ENCODE peak calls at places on chromosomes 4 and X, in eight cellular contexts. One of them, this sample, is unnamed.

GRCh38 chr4:102504941-102505340 is 3.8 kb downstream of the NFKB1 start:
- DNase-seq in BE2C: no peak
- DNase-seq in H7: no peak
- DNase-seq in sciatic nerve: no peak
- DNase-seq in activated CD8-positive, alpha-beta T cell treated with anti-CD3 and anti-CD28 coated beads for 36 hours: no peak
- DNase-seq in foreskin keratinocyte: no peak
- DNase-seq in substantia nigra: no peak
- DNase-seq in amniotic stem cell: no peak
- DNase-seq in this sample: no peak

GRCh38 chr4:53767503-53767902 is 176.2 kb upstream of the LNX1 start:
- DNase-seq in BE2C: no peak
- DNase-seq in amniotic stem cell: no peak
- DNase-seq in sciatic nerve: no peak
- DNase-seq in foreskin keratinocyte: no peak
- DNase-seq in H7: no peak
- DNase-seq in activated CD8-positive, alpha-beta T cell treated with anti-CD3 and anti-CD28 coated beads for 36 hours: no peak
- DNase-seq in substantia nigra: no peak
- DNase-seq in this sample: no peak

GRCh38 chr4:2494992-2495391 is 26.1 kb downstream of the RNF4 start:
- DNase-seq in amniotic stem cell: no peak
- DNase-seq in BE2C: no peak
- DNase-seq in sciatic nerve: no peak
- DNase-seq in activated CD8-positive, alpha-beta T cell treated with anti-CD3 and anti-CD28 coated beads for 36 hours: no peak
- DNase-seq in substantia nigra: no peak
- DNase-seq in foreskin keratinocyte: no peak
- DNase-seq in H7: no peak
- DNase-seq in this sample: no peak

GRCh38 chrX:32530802-32531403 is 680.4 kb downstream of the DMD start:
- DNase-seq in BE2C: peak; percentile 4
- DNase-seq in foreskin keratinocyte: peak; percentile 3
- DNase-seq in H7: no peak
- DNase-seq in activated CD8-positive, alpha-beta T cell treated with anti-CD3 and anti-CD28 coated beads for 36 hours: peak; percentile 35
- DNase-seq in amniotic stem cell: peak; percentile 21
- DNase-seq in sciatic nerve: no peak
- DNase-seq in substantia nigra: no peak
- DNase-seq in this sample: no peak

GRCh38 chr4:52873861-52874343 is 11.8 kb downstream of the RASL11B start:
- DNase-seq in substantia nigra: no peak
- DNase-seq in amniotic stem cell: no peak
- DNase-seq in H7: peak; percentile 75
- DNase-seq in BE2C: no peak
- DNase-seq in sciatic nerve: no peak
- DNase-seq in foreskin keratinocyte: no peak
- DNase-seq in activated CD8-positive, alpha-beta T cell treated with anti-CD3 and anti-CD28 coated beads for 36 hours: no peak
- DNase-seq in this sample: no peak

GRCh38 chr4:106898621-106899230 is 137.4 kb downstream of the DKK2 start:
- DNase-seq in BE2C: peak; percentile 61
- DNase-seq in H7: peak; percentile 33
- DNase-seq in activated CD8-positive, alpha-beta T cell treated with anti-CD3 and anti-CD28 coated beads for 36 hours: peak; percentile 48
- DNase-seq in sciatic nerve: peak; percentile 48
- DNase-seq in amniotic stem cell: peak; percentile 67
- DNase-seq in foreskin keratinocyte: peak; percentile 16
- DNase-seq in substantia nigra: no peak
- DNase-seq in this sample: no peak

GRCh38 chr4:22476011-22476410 is 39.9 kb downstream of the ADGRA3 start:
- DNase-seq in foreskin keratinocyte: no peak
- DNase-seq in activated CD8-positive, alpha-beta T cell treated with anti-CD3 and anti-CD28 coated beads for 36 hours: no peak
- DNase-seq in amniotic stem cell: no peak
- DNase-seq in substantia nigra: no peak
- DNase-seq in H7: no peak
- DNase-seq in sciatic nerve: no peak
- DNase-seq in BE2C: no peak
- DNase-seq in this sample: no peak

GRCh38 chr4:81260443-81261102 is 45.6 kb upstream of the PRKG2 start:
- DNase-seq in BE2C: no peak
- DNase-seq in amniotic stem cell: no peak
- DNase-seq in sciatic nerve: no peak
- DNase-seq in H7: peak; percentile 48
- DNase-seq in foreskin keratinocyte: no peak
- DNase-seq in substantia nigra: no peak
- DNase-seq in activated CD8-positive, alpha-beta T cell treated with anti-CD3 and anti-CD28 coated beads for 36 hours: no peak
- DNase-seq in this sample: no peak

GRCh38 chr4:31185014-31185585 is 464.9 kb downstream of the PCDH7 start:
- DNase-seq in amniotic stem cell: no peak
- DNase-seq in activated CD8-positive, alpha-beta T cell treated with anti-CD3 and anti-CD28 coated beads for 36 hours: no peak
- DNase-seq in substantia nigra: no peak
- DNase-seq in foreskin keratinocyte: no peak
- DNase-seq in sciatic nerve: no peak
- DNase-seq in H7: no peak
- DNase-seq in BE2C: no peak
- DNase-seq in this sample: no peak